ENCODE peak calls at places on chromosomes 12 and 14, in seven cellular contexts. B, F, J, Y, C, R and M are unnamed samples.

GRCh38 chr14:30273564-30273880 is 285.4 kb upstream of the G2E3 start:
- DNase-seq in F (no peak), R (no peak), J (no peak), Y (no peak), C (no peak), B (no peak), M (no peak)

GRCh38 chr12:129208566-129208965 is 355.3 kb downstream of the GLT1D1 start:
- DNase-seq in J (no peak), F (no peak), B (no peak), Y (no peak), C (no peak), R (no peak), M (no peak)

GRCh38 chr12:32107376-32108267 is 975 bp downstream of the BICD1 start:
- DNase-seq in R (peak), B (no peak), Y (peak), C (peak), J (peak), F (peak), M (no peak)

GRCh38 chr14:80587096-80587724 is 354.3 kb downstream of the CEP128 start:
- DNase-seq in J (peak), R (peak), Y (peak), C (no peak), B (no peak), F (peak), M (peak)

GRCh38 chr12:95960241-95960640 is 17.1 kb downstream of the AMDHD1 start:
- DNase-seq in Y (no peak), C (no peak), J (no peak), B (no peak), F (no peak), R (no peak), M (no peak)

GRCh38 chr12:131850856-131851559 is 22.8 kb downstream of the MMP17 start:
- DNase-seq in B (no peak), R (no peak), Y (no peak), F (peak), J (peak), C (no peak), M (no peak)

GRCh38 chr12:127393896-127394295 is 873.1 kb upstream of the TMEM132C start:
- DNase-seq in J (peak), Y (peak), B (no peak), C (no peak), F (no peak), R (peak), M (no peak)

GRCh38 chr14:102530828-102531478 is 21.4 kb upstream of the ANKRD9 start:
- DNase-seq in R (peak), F (no peak), Y (no peak), C (no peak), B (no peak), J (peak), M (no peak)

GRCh38 chr12:24898606-24899005 is 50.3 kb downstream of the BCAT1 start:
- DNase-seq in R (no peak), Y (peak), J (peak), C (no peak), B (no peak), F (no peak), M (no peak)

GRCh38 chr14:74647834-74648361 is 35.9 kb upstream of the LTBP2 start:
- DNase-seq in J (peak), Y (no peak), C (no peak), B (no peak), F (no peak), R (no peak), M (no peak)

GRCh38 chr12:101455685-101456084 is 19.5 kb upstream of the SPIC start:
- DNase-seq in C (no peak), Y (no peak), J (no peak), B (no peak), R (no peak), F (no peak), M (no peak)

GRCh38 chr14:28382460-28383220 is 383.9 kb upstream of the FOXG1 start:
- DNase-seq in F (no peak), R (peak), Y (peak), J (peak), C (no peak), B (no peak), M (peak)

GRCh38 chr14:103663506-103663905 is 34.5 kb downstream of the KLC1 start:
- DNase-seq in B (no peak), F (no peak), J (no peak), R (no peak), C (no peak), Y (no peak), M (no peak)

GRCh38 chr14:31829256-31829923 is 247.7 kb upstream of the ARHGAP5 start:
- DNase-seq in F (peak), B (no peak), J (peak), Y (peak), R (peak), C (no peak), M (peak)

GRCh38 chr12:60724984-60725383 is 1129.2 kb downstream of the SLC16A7 start:
- DNase-seq in C (no peak), F (no peak), Y (no peak), J (no peak), R (no peak), B (no peak), M (no peak)

GRCh38 chr14:63717704-63718103 is 10.2 kb downstream of the SGPP1 start:
- DNase-seq in J (peak), C (no peak), B (no peak), Y (peak), F (peak), R (peak), M (no peak)

GRCh38 chr12:80807640-80808288 is 91.1 kb downstream of the MYF5 start:
- DNase-seq in F (no peak), B (no peak), R (peak), C (no peak), J (peak), Y (peak), M (no peak)

GRCh38 chr12:65720136-65720535 is 104.1 kb upstream of the HMGA2 start:
- DNase-seq in B (no peak), R (no peak), C (no peak), Y (peak), J (peak), F (no peak), M (no peak)

GRCh38 chr12:112823582-112824149 is 32.1 kb downstream of the RPH3A start:
- DNase-seq in F (no peak), R (peak), B (no peak), J (no peak), C (no peak), Y (no peak), M (no peak)
- TF ChIP-seq CTCF in F (no peak), R (peak), B (no peak), J (no peak), C (no peak), Y (no peak), M (no peak)

GRCh38 chr14:94936901-94937321 is 167.0 kb upstream of the GSC start:
- DNase-seq in F (no peak), R (no peak), J (no peak), B (no peak), Y (no peak), C (peak), M (no peak)
- H3K4me3 ChIP-seq in F (no peak), R (no peak), J (no peak), B (peak), Y (no peak), C (peak), M (peak)

GRCh38 chr12:25960176-25960575 is 1.7 kb downstream of the RASSF8 start:
- DNase-seq in R (peak), B (peak), C (no peak), Y (peak), F (peak), J (peak), M (no peak)
- TF ChIP-seq CTCF in R (peak), B (no peak), C (no peak), Y (peak), F (peak), J (peak), M (peak)

DNA sequence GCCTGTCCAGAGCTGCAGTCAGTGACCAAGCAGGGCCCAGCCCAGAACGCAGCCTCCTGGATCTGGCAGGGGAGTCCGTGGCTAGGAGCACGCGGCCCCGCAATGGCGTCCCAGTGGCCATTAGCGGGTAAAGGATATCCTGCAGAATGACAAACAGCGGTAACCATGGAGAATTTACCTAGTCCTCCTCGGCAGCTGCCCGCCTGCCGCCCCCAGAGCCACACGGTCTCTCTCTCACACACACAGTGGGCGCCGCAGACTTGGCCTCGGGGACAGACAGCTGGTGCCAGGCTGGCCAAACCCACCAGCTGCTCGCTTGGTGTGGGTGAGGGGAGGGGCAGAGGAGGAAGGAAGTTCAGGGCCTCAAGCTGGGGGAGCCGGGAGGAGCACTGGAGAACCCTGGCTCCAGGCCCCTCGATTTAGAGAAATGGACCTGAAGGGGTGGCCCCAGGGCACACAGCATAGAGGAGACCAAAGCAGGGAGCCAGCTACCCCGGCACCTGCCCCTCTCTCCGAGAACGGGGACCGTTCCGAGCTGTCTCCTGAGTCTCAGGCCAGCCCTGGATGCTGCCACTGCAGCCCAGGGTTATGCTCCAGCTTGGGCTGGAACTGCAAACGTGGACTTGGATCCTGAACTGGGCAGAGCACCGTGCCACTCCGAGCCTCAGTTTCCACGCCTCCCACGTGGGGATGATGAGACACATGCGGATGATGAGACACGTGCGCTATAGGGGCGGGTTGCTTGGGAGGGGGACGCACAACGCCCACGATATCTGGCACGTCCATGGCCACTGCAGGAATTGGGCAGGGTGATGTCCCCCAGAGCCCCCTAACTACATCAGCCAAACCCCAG is 3.4 kb downstream of the CDK2AP1 start:
- DNase-seq in B (no peak), R (no peak), F (no peak), J (peak), C (no peak), Y (no peak), M (no peak)
- H3K4me3 ChIP-seq in B (peak), R (no peak), F (no peak), J (peak), C (no peak), Y (no peak), M (peak)

DNA sequence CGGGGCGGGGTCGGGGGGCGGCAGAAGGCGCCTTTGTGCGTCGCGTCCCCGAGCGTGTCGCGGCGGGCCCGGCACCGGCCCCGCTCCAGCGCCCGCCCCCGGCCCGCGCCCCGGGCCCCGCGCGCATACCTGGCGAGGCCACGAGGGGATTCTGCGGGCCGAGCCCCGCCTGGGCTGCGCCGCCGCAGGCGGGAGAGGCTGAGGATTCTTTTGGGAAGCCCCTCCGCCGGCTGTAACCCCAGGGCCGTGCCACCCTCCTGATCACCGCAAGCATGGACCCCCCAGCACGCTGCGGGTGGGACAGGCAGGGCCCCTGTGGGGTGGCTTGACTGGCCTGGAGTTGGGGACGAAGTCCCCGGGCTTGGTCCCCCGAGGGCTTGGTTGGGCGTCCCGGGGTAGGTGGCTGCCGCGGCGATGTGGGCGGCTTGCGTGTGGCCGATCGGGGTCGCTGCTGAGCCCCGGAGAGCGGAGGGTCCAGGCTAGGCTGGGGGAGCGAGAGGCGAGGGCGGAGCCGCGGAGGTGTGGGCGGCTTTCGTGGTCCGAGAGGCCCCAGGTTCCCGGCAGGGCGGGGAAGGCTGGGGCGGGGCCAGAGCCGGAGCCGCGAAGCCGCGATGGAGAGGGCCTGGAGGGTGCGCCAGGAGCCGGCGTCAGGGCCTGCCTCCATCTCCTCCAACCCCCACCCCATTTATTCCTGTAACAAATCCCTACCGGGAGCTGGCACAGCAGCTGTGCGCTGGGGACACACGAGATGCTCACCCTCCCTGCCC is 28.4 kb upstream of the GPR132 start:
- DNase-seq in R (peak), Y (peak), J (peak), F (peak), C (peak), B (no peak), M (no peak)
- TF ChIP-seq CTCF in R (peak), Y (no peak), J (peak), F (peak), C (peak), B (no peak), M (peak)

DNA sequence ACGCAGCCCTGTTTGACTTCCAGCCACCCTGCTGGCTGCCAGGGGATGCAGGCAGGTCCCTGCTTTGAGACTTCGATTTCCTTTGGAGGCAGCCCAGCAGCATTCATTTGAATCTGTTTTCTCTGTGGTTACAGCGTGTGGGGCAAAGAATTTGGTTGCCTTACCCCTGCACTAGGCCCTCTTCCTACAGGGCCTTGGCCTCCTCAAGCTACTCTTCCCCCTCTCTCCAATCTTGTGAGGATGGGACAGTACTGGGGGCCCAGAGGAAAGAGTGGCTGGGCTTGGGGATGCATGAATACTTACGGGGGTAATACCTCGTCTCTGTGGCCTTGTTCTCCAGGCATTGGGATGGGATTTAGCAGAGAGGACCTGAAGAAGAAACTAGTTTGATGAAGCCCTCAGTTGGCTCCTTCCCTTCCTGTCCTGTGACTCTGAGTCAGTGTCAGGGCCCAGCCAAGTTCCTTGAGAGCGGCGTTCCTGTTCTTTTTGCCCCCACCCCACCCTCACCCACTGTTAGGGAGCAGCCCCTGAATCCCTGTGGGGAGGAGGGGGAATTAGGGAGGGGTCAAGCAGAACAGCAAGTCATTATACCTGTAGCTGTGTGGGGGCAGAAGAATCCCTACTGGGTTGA is 5.1 kb upstream of the LRP1-AS start:
- DNase-seq in Y (peak), F (no peak), J (peak), R (no peak), B (peak), C (peak), M (peak)
- H3K4me3 ChIP-seq in Y (no peak), F (no peak), J (peak), R (peak), B (no peak), C (no peak), M (no peak)